ENCODE peak calls at places on chromosomes 6 and 20, in five cellular contexts. S is upper lobe of right lung; P is effector CD8-positive, alpha-beta T cell; U is A172; L is D341Med. F is an unnamed sample.

GRCh38 chr6:79946242-79946641 is 1.1 kb downstream of the ELOVL4 start:
- DNase-seq in S (no peak), P (no peak), U (no peak), L (peak), F (peak)

GRCh38 chr6:169988769-169989550 is 237.5 kb downstream of the ERMARD start:
- DNase-seq in S (peak), P (no peak), U (no peak), L (no peak), F (no peak)

GRCh38 chr6:15363164-15363522 is 117.3 kb downstream of the JARID2 start:
- DNase-seq in S (no peak), P (no peak), U (no peak), L (no peak), F (no peak)

GRCh38 chr20:16368645-16369292 is 204.5 kb downstream of the KIF16B start:
- DNase-seq in S (no peak), P (no peak), U (peak), L (no peak), F (peak)

GRCh38 chr6:33641144-33641543 is 20.0 kb downstream of the ITPR3 start:
- DNase-seq in S (no peak), P (no peak), U (no peak), L (peak), F (no peak)

GRCh38 chr6:35703554-35703953 is 14.8 kb upstream of the FKBP5 start:
- DNase-seq in S (no peak), P (no peak), U (no peak), L (no peak), F (no peak)

GRCh38 chr6:36118550-36119107 is 11.7 kb upstream of the MAPK13 start:
- DNase-seq in S (no peak), P (peak), U (peak), L (no peak), F (peak)

GRCh38 chr6:470051-470900 is 78.7 kb downstream of the IRF4 start:
- DNase-seq in S (no peak), P (no peak), U (no peak), L (no peak), F (no peak)

GRCh38 chr6:36621371-36621855 is 27.3 kb downstream of the SRSF3 start:
- DNase-seq in S (peak), P (no peak), U (no peak), L (no peak), F (no peak)

GRCh38 chr20:37398750-37399621 is 53.0 kb downstream of the SRC start:
- DNase-seq in S (no peak), P (no peak), U (no peak), L (no peak), F (no peak)

GRCh38 chr6:107823047-107823557 is 1.0 kb downstream of the SCML4 start:
- DNase-seq in S (no peak), P (peak), U (no peak), L (no peak), F (no peak)

GRCh38 chr6:90068264-90068663 is 174.0 kb downstream of the GJA10 start:
- DNase-seq in S (no peak), P (no peak), U (peak), L (no peak), F (peak)

GRCh38 chr6:37731888-37732287 is 34.2 kb upstream of the MDGA1 start:
- DNase-seq in S (peak), P (no peak), U (peak), L (no peak), F (no peak)

GRCh38 chr6:148700713-148701392 is 46.0 kb upstream of the UST start:
- DNase-seq in S (no peak), P (no peak), U (peak), L (no peak), F (peak)

GRCh38 chr20:55054443-55054842 is 579.0 kb downstream of the DOK5 start:
- DNase-seq in S (no peak), P (no peak), U (no peak), L (no peak), F (no peak)

GRCh38 chr6:162726997-162727346 is 594 bp downstream of the PRKN start:
- DNase-seq in S (no peak), P (no peak), U (peak), L (no peak), F (peak)

GRCh38 chr6:7615611-7616383 is 25.8 kb downstream of the SNRNP48 start:
- DNase-seq in S (no peak), P (no peak), U (peak), L (peak), F (peak)

GRCh38 chr20:8764289-8764962 is 304.5 kb upstream of the PLCB4 start:
- DNase-seq in S (no peak), P (no peak), U (peak), L (no peak), F (peak)

GRCh38 chr6:32947552-32948465 is 5.1 kb downstream of the HLA-DMA start:
- DNase-seq in S (no peak), P (peak), U (peak), L (peak), F (peak)

GRCh38 chr6:168125429-168126001 is 46.5 kb upstream of the FRMD1 start:
- DNase-seq in S (no peak), P (no peak), U (no peak), L (peak), F (no peak)

GRCh38 chr6:74574794-74575193 is 631.1 kb downstream of the COL12A1 start:
- DNase-seq in S (no peak), P (no peak), U (peak), L (peak), F (peak)

F was measured in PC-3.